ENCODE peak calls at places on chromosomes 12 and 14, in five cellular contexts. One of them, this sample, is unnamed. For H3K36me3 and H3K27me3, the result is how much of the 10 kb centered on the place peaks cover.

GRCh38 chr12:34393086-34393820 is 371.0 kb downstream of the ALG10 start:
- DNase-seq in neural progenitor cell: no peak
- DNase-seq in left lung: peak
- DNase-seq in body of pancreas: no peak
- DNase-seq in tibial artery: peak
- DNase-seq in this sample: peak

GRCh38 chr12:128474916-128475315 is 207.9 kb downstream of the TMEM132C start:
- DNase-seq in neural progenitor cell: no peak
- DNase-seq in left lung: no peak
- DNase-seq in body of pancreas: no peak
- DNase-seq in tibial artery: no peak
- DNase-seq in this sample: peak

GRCh38 chr12:31353730-31354708 is 28.1 kb upstream of the SINHCAF start:
- DNase-seq in neural progenitor cell: peak
- DNase-seq in left lung: no peak
- DNase-seq in body of pancreas: no peak
- DNase-seq in tibial artery: no peak
- DNase-seq in this sample: no peak

GRCh38 chr14:84025258-84026012 is 1504.5 kb upstream of the FLRT2 start:
- DNase-seq in neural progenitor cell: no peak
- DNase-seq in left lung: no peak
- DNase-seq in body of pancreas: peak
- DNase-seq in tibial artery: no peak
- DNase-seq in this sample: no peak

GRCh38 chr14:31560759-31561154 is 447 bp upstream of the NUBPL start:
- DNase-seq in neural progenitor cell: no peak
- DNase-seq in left lung: no peak
- DNase-seq in body of pancreas: no peak
- DNase-seq in tibial artery: no peak
- DNase-seq in this sample: peak

GRCh38 chr12:107415834-107416233 is 269.8 kb upstream of the PWP1 start:
- DNase-seq in neural progenitor cell: no peak
- DNase-seq in left lung: no peak
- DNase-seq in body of pancreas: no peak
- DNase-seq in tibial artery: no peak
- DNase-seq in this sample: no peak

GRCh38 chr12:122951979-122952892 is 14.0 kb downstream of the ABCB9 start:
- DNase-seq in neural progenitor cell: peak
- DNase-seq in left lung: peak
- DNase-seq in body of pancreas: peak
- DNase-seq in tibial artery: peak
- DNase-seq in this sample: peak

GRCh38 chr12:40226652-40227051 is 1.9 kb downstream of the LRRK2 start:
- DNase-seq in neural progenitor cell: no peak
- DNase-seq in left lung: peak
- DNase-seq in body of pancreas: peak
- DNase-seq in tibial artery: peak
- DNase-seq in this sample: no peak

GRCh38 chr14:75049136-75049535 is 2.1 kb downstream of the MLH3 start:
- DNase-seq in neural progenitor cell: no peak
- DNase-seq in left lung: no peak
- DNase-seq in body of pancreas: no peak
- DNase-seq in tibial artery: peak
- DNase-seq in this sample: no peak

GRCh38 chr14:53295985-53296582 is 143.0 kb upstream of the DDHD1 start:
- DNase-seq in neural progenitor cell: peak
- DNase-seq in left lung: no peak
- DNase-seq in body of pancreas: no peak
- DNase-seq in tibial artery: no peak
- DNase-seq in this sample: peak

GRCh38 chr12:102216086-102216691 is 18.6 kb upstream of the PMCH start:
- DNase-seq in neural progenitor cell: no peak
- DNase-seq in left lung: no peak
- DNase-seq in body of pancreas: no peak
- DNase-seq in tibial artery: no peak
- DNase-seq in this sample: no peak

GRCh38 chr12:120534703-120535655 is 823 bp downstream of the RNF10 start:
- DNase-seq in neural progenitor cell: peak
- DNase-seq in left lung: peak
- DNase-seq in body of pancreas: peak
- DNase-seq in tibial artery: peak
- DNase-seq in this sample: peak

GRCh38 chr12:86137936-86138335 is 118.3 kb downstream of the MGAT4C start:
- DNase-seq in neural progenitor cell: no peak
- DNase-seq in left lung: no peak
- DNase-seq in body of pancreas: no peak
- DNase-seq in tibial artery: no peak
- DNase-seq in this sample: no peak

GRCh38 chr14:103055693-103056092 is 1.7 kb downstream of the CDC42BPB start:
- DNase-seq in neural progenitor cell: no peak
- DNase-seq in left lung: no peak
- DNase-seq in body of pancreas: no peak
- DNase-seq in tibial artery: no peak
- DNase-seq in this sample: no peak

GRCh38 chr14:103057372-103058208 is at the start of gene CDC42BPB:
- DNase-seq in neural progenitor cell: peak
- DNase-seq in left lung: peak
- DNase-seq in body of pancreas: peak
- DNase-seq in tibial artery: peak
- DNase-seq in this sample: peak

GRCh38 chr14:103058209-103059055 is 1.1 kb upstream of the CDC42BPB start:
- DNase-seq in neural progenitor cell: no peak
- DNase-seq in left lung: no peak
- DNase-seq in body of pancreas: no peak
- DNase-seq in tibial artery: no peak
- DNase-seq in this sample: peak

GRCh38 chr14:103056322-103057027 is 874 bp downstream of the CDC42BPB start:
- DNase-seq in neural progenitor cell: peak
- DNase-seq in left lung: peak
- DNase-seq in body of pancreas: peak
- DNase-seq in tibial artery: peak
- DNase-seq in this sample: peak

GRCh38 chr14:103057028-103057371 is 349 bp downstream of the CDC42BPB start:
- DNase-seq in neural progenitor cell: no peak
- DNase-seq in left lung: peak
- DNase-seq in body of pancreas: peak
- DNase-seq in tibial artery: no peak
- DNase-seq in this sample: no peak
- H3K4me3 ChIP-seq in neural progenitor cell: peak
- H3K4me3 ChIP-seq in left lung: peak
- H3K4me3 ChIP-seq in body of pancreas: peak
- H3K4me3 ChIP-seq in tibial artery: peak
- H3K4me3 ChIP-seq in this sample: peak

GRCh38 chr12:46210835-46211439 is 57.9 kb downstream of the SLC38A1 start:
- DNase-seq in neural progenitor cell: no peak
- DNase-seq in left lung: no peak
- DNase-seq in body of pancreas: no peak
- DNase-seq in tibial artery: no peak
- DNase-seq in this sample: no peak
- H3K36me3 ChIP-seq in neural progenitor cell: under half
- H3K36me3 ChIP-seq in left lung: under half
- H3K36me3 ChIP-seq in body of pancreas: under half
- H3K36me3 ChIP-seq in tibial artery: under half
- H3K36me3 ChIP-seq in this sample: under half

DNA sequence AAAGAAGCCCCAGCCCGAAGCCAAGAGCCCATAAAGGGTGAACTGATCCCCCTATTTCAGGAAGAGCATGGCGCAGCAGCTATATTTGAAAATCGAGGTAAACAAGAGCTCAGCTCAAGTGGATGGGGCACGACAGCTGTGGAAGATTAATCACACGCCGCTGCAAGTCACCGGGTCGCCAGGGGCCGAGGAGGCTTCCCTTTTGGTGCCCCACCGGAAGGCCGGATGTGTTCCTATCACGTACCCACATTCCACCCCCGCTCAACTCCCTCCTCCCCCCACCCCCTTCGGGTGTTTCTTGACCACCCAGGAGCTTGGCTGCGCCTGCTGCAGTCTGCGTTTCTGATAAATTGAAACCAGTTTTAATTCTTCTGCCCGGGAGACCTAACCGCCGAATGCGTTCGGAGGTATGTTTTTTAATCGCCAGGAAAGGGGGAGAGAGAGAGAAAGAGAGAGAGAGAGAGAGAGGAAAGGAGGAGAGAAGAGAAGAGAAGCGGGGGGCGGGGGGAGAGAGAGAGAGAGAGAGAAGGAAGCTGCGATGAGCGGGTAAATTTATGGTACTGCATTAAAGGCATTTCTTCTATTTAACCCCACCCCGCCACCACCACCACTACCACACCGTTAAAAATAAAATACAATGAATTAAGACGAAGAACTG is 1.8 kb downstream of the SLC8A3 start:
- DNase-seq in neural progenitor cell: peak
- DNase-seq in left lung: no peak
- DNase-seq in body of pancreas: peak
- DNase-seq in tibial artery: no peak
- DNase-seq in this sample: peak
- H3K27me3 ChIP-seq in neural progenitor cell: half or more
- H3K27me3 ChIP-seq in left lung: half or more
- H3K27me3 ChIP-seq in body of pancreas: under half
- H3K27me3 ChIP-seq in tibial artery: under half
- H3K27me3 ChIP-seq in this sample: under half

GRCh38 chr12:61524851-61525250 is 735.4 kb upstream of the USP15 start:
- DNase-seq in neural progenitor cell: no peak
- DNase-seq in left lung: no peak
- DNase-seq in body of pancreas: no peak
- DNase-seq in tibial artery: no peak
- DNase-seq in this sample: no peak

GRCh38 chr12:61523276-61523992 is 736.8 kb upstream of the USP15 start:
- DNase-seq in neural progenitor cell: peak
- DNase-seq in left lung: no peak
- DNase-seq in body of pancreas: no peak
- DNase-seq in tibial artery: no peak
- DNase-seq in this sample: no peak

GRCh38 chr12:61525331-61525730 is 734.9 kb upstream of the USP15 start:
- DNase-seq in neural progenitor cell: no peak
- DNase-seq in left lung: no peak
- DNase-seq in body of pancreas: no peak
- DNase-seq in tibial artery: no peak
- DNase-seq in this sample: no peak

DNA sequence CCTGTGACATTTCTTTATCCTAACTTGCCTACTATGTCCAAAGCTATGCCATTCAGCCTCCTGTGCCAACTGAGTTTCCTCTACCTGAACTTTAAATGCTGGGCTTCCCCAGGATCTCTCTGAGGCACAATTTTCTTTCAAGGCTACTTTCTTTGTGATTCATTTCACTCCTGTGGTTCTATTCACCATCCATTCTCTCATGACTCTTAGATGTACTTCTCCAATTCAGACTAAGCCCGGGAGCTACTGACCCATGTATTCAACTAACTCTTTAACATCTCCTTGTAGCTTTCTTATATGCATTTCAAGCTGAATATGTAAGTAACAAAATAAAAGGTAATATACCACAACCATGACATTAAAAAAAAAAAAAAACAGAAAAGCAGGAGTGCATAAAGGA is 738.9 kb upstream of the USP15 start:
- DNase-seq in neural progenitor cell: peak
- DNase-seq in left lung: no peak
- DNase-seq in body of pancreas: no peak
- DNase-seq in tibial artery: no peak
- DNase-seq in this sample: peak
- H3K4me3 ChIP-seq in neural progenitor cell: no peak
- H3K4me3 ChIP-seq in left lung: no peak
- H3K4me3 ChIP-seq in body of pancreas: no peak
- H3K4me3 ChIP-seq in tibial artery: no peak
- H3K4me3 ChIP-seq in this sample: no peak

DNA sequence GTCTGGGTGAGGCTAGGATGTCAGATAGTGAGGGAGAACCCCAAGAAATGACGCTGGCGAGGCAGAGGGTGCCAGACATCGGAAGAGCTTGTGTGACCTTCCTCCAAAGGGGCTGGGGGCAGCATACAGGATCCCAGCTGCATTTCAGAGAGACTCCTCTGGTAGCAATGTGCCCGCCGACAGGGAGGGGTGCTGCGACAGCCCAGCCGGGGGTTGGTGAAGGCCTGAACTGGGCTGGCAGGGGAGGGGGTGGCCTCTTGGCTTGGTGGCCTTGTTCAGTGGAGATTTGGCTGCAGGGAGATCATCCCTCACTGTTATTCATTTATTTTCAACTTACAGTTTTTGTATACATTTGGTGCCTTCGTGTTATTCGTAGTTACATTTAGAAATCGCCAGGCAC is 5.2 kb downstream of the TCHP start:
- DNase-seq in neural progenitor cell: no peak
- DNase-seq in left lung: no peak
- DNase-seq in body of pancreas: no peak
- DNase-seq in tibial artery: no peak
- DNase-seq in this sample: no peak
- H3K36me3 ChIP-seq in neural progenitor cell: under half
- H3K36me3 ChIP-seq in left lung: under half
- H3K36me3 ChIP-seq in body of pancreas: under half
- H3K36me3 ChIP-seq in tibial artery: half or more
- H3K36me3 ChIP-seq in this sample: under half

DNA sequence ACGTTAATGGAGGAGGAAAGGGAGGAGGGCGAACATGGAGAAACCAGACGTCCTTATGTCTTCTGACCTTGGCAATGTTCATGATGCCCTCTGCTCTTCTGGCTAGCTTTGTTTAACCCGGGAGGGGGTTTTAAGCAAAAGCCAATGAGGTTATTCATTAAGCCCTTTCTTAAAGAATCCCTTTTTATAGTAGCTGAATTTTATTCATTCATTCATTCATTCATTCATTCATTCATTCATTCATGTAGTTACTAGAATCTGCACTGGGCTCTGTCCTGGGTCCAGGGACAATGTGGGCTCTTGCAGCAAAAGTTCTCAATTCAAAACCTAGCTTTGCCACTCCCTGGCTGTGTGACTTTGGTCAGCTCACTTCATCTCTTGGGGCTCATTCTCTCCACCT is 14.0 kb downstream of the LHX5 start:
- DNase-seq in neural progenitor cell: no peak
- DNase-seq in left lung: peak
- DNase-seq in body of pancreas: no peak
- DNase-seq in tibial artery: no peak
- DNase-seq in this sample: no peak
- H3K27me3 ChIP-seq in neural progenitor cell: under half
- H3K27me3 ChIP-seq in left lung: half or more
- H3K27me3 ChIP-seq in body of pancreas: under half
- H3K27me3 ChIP-seq in tibial artery: half or more
- H3K27me3 ChIP-seq in this sample: under half

GRCh38 chr12:98262886-98263285 is 252.5 kb upstream of the TMPO start:
- DNase-seq in neural progenitor cell: peak
- DNase-seq in left lung: no peak
- DNase-seq in body of pancreas: no peak
- DNase-seq in tibial artery: no peak
- DNase-seq in this sample: no peak
- H3K4me3 ChIP-seq in neural progenitor cell: no peak
- H3K4me3 ChIP-seq in left lung: no peak
- H3K4me3 ChIP-seq in body of pancreas: no peak
- H3K4me3 ChIP-seq in tibial artery: no peak
- H3K4me3 ChIP-seq in this sample: no peak

GRCh38 chr14:77221241-77221871 is 39.8 kb downstream of the TMEM63C start:
- DNase-seq in neural progenitor cell: no peak
- DNase-seq in left lung: no peak
- DNase-seq in body of pancreas: no peak
- DNase-seq in tibial artery: no peak
- DNase-seq in this sample: no peak
- H3K36me3 ChIP-seq in neural progenitor cell: under half
- H3K36me3 ChIP-seq in left lung: under half
- H3K36me3 ChIP-seq in body of pancreas: under half
- H3K36me3 ChIP-seq in tibial artery: under half
- H3K36me3 ChIP-seq in this sample: under half

GRCh38 chr12:79691299-79692248 is 810 bp upstream of the PAWR start:
- DNase-seq in neural progenitor cell: no peak
- DNase-seq in left lung: no peak
- DNase-seq in body of pancreas: no peak
- DNase-seq in tibial artery: no peak
- DNase-seq in this sample: peak
- H3K27me3 ChIP-seq in neural progenitor cell: under half
- H3K27me3 ChIP-seq in left lung: under half
- H3K27me3 ChIP-seq in body of pancreas: under half
- H3K27me3 ChIP-seq in tibial artery: under half
- H3K27me3 ChIP-seq in this sample: under half

GRCh38 chr14:103362780-103363179 is 22.4 kb upstream of the MARK3 start:
- DNase-seq in neural progenitor cell: no peak
- DNase-seq in left lung: no peak
- DNase-seq in body of pancreas: no peak
- DNase-seq in tibial artery: no peak
- DNase-seq in this sample: no peak
- H3K4me3 ChIP-seq in neural progenitor cell: no peak
- H3K4me3 ChIP-seq in left lung: no peak
- H3K4me3 ChIP-seq in body of pancreas: no peak
- H3K4me3 ChIP-seq in tibial artery: no peak
- H3K4me3 ChIP-seq in this sample: no peak